ENCODE peak calls at places on chromosomes 4 and X, in eight cellular contexts. Q is bronchial epithelial cell, Y is mesothelial cell of epicardium, V is HFF-Myc, G is RWPE1, S is Peyer's patch, I is endothelial cell, A is glutamatergic neuron. T is an unnamed sample.
A peak's percentile ranks its signal among the peaks of the same experiment; 100 is the strongest.

GRCh38 chrX:39519213-39519544 is 578.6 kb downstream of the BCOR start:
- DNase-seq in Q (no peak), Y (no peak), V (no peak), G (no peak), S (no peak), I (no peak), A (no peak), T (no peak)

GRCh38 chr4:108651068-108651794 is 832 bp downstream of the OSTC start:
- DNase-seq in Q (peak; percentile 55), Y (no peak), V (no peak), G (peak; percentile 35), S (no peak), I (no peak), A (no peak), T (no peak)

GRCh38 chr4:108168672-108169562 is at the start of gene LEF1:
- DNase-seq in Q (no peak), Y (peak; percentile 71), V (no peak), G (no peak), S (peak; percentile 52), I (peak; percentile 57), A (peak; percentile 64), T (no peak)

GRCh38 chrX:136534131-136534530 is 2.1 kb downstream of the VGLL1 start:
- DNase-seq in Q (no peak), Y (no peak), V (no peak), G (no peak), S (no peak), I (no peak), A (no peak), T (no peak)

GRCh38 chrX:47483310-47484268 is 567 bp upstream of the ZNF41 start:
- DNase-seq in Q (no peak), Y (no peak), V (no peak), G (peak; percentile 18), S (peak; percentile 49), I (peak; percentile 12), A (peak; percentile 40), T (peak; percentile 11)

GRCh38 chr4:13527983-13528822 is 16.1 kb downstream of the NKX3-2 start:
- DNase-seq in Q (peak; percentile 55), Y (no peak), V (no peak), G (no peak), S (no peak), I (no peak), A (no peak), T (no peak)

GRCh38 chr4:155107059-155107458 is 101.4 kb upstream of the NPY2R start:
- DNase-seq in Q (no peak), Y (no peak), V (no peak), G (no peak), S (no peak), I (no peak), A (no peak), T (no peak)

GRCh38 chrX:130125090-130125489 is 14.8 kb upstream of the ELF4 start:
- DNase-seq in Q (peak; percentile 93), Y (no peak), V (no peak), G (peak; percentile 71), S (no peak), I (no peak), A (no peak), T (no peak)

GRCh38 chr4:139902328-139903217 is 237.0 kb downstream of the MGST2 start:
- DNase-seq in Q (peak; percentile 3), Y (no peak), V (no peak), G (no peak), S (no peak), I (no peak), A (no peak), T (no peak)

GRCh38 chrX:53716328-53717088 is 30.0 kb upstream of the HUWE1 start:
- DNase-seq in Q (peak; percentile 22), Y (no peak), V (peak; percentile 25), G (no peak), S (peak; percentile 70), I (no peak), A (no peak), T (peak; percentile 29)

GRCh38 chrX:22276781-22277180 is 4.1 kb downstream of the CBLL2 start:
- DNase-seq in Q (peak; percentile 22), Y (no peak), V (no peak), G (no peak), S (no peak), I (no peak), A (no peak), T (no peak)

GRCh38 chrX:124344246-124344645 is 2.1 kb upstream of the SH2D1A start:
- DNase-seq in Q (no peak), Y (no peak), V (no peak), G (no peak), S (no peak), I (no peak), A (no peak), T (no peak)

GRCh38 chrX:71846429-71846828 is 64.2 kb upstream of the NHSL2 start:
- DNase-seq in Q (peak; percentile 2), Y (no peak), V (no peak), G (no peak), S (no peak), I (no peak), A (no peak), T (no peak)
- TF ChIP-seq CTCF in Q (no peak), Y (no peak), V (no peak), G (no peak), S (no peak), I (no peak), A (no peak), T (no peak)

GRCh38 chr4:73434311-73434710 is 1.7 kb upstream of the AFP start:
- DNase-seq in Q (peak; percentile 48), Y (no peak), V (no peak), G (peak; percentile 20), S (no peak), I (no peak), A (no peak), T (no peak)
- TF ChIP-seq CTCF in Q (peak; percentile 44), Y (peak; percentile 66), V (peak; percentile 44), G (peak; percentile 41), S (peak; percentile 36), I (peak; percentile 87), A (peak; percentile 78), T (peak; percentile 19)

DNA sequence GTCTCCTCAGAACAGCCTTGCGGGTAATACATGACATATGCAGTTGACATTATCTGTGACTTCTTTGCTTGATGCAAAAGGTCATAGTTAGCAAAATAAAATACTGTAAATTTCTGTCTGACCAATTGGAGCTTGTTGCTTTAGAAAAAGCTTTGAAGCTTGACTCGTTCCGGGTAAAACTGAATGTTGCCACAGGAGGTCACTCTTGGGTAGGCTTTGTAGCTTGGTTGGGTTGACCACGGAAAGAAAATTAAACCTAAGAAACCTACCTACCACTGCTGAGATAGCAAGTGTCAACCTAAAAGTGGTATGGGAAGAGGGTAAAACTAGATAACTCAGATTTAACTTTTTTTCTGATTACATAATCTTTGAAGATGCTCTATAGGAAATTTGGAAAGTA is 23.2 kb downstream of the PRPS2 start:
- DNase-seq in Q (peak; percentile 46), Y (no peak), V (peak; percentile 14), G (peak; percentile 13), S (peak; percentile 63), I (peak; percentile 45), A (peak; percentile 43), T (peak; percentile 60)
- TF ChIP-seq CTCF in Q (peak; percentile 42), Y (peak; percentile 29), V (peak; percentile 26), G (peak; percentile 24), S (peak; percentile 52), I (peak; percentile 50), A (peak; percentile 22), T (peak; percentile 27)

DNA sequence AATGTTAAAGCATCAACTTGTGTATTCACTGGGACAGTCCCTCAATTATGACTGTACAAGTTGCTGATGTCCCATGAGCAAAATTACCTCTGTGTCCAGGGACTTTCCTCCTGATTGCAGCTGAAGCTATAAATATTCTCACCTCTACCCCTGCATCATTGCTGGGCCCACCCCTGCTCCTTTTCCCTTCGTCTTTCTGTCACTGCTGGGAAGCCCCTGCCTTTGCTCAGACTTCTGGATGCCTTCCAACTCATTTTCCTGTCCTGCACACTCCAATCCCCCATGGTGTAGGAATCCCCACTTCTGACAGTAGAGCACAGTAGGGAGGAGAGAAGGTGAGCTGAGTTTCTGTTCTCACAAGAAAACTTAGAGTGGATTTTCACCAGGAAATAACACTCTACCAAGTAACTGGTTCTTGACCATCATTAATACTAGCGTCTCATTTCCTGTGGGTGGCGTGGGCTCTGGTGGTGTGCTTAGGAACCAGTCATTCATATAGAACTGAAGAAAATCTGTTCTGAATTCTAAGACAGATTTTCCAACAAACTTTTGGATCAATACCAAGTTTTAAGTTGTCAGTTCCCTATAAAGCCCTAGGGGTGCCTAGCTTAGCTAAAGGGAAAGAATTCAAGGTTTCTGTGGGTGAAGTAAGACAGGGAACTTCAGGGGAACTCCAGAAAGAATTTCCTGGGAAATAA is 136.2 kb upstream of the MED14 start:
- DNase-seq in Q (peak; percentile 25), Y (no peak), V (no peak), G (no peak), S (no peak), I (no peak), A (no peak), T (no peak)
- TF ChIP-seq CTCF in Q (no peak), Y (no peak), V (no peak), G (no peak), S (no peak), I (no peak), A (no peak), T (no peak)

GRCh38 chrX:54920610-54921426 is at the start of gene TRO:
- DNase-seq in Q (no peak), Y (no peak), V (no peak), G (no peak), S (no peak), I (peak; percentile 33), A (peak; percentile 70), T (no peak)
- TF ChIP-seq CTCF in Q (no peak), Y (no peak), V (peak; percentile 12), G (no peak), S (no peak), I (peak; percentile 16), A (peak; percentile 32), T (no peak)

GRCh38 chr4:1569461-1570151 is 114.5 kb downstream of the FAM53A start:
- DNase-seq in Q (no peak), Y (no peak), V (no peak), G (no peak), S (no peak), I (no peak), A (peak; percentile 34), T (no peak)
- TF ChIP-seq CTCF in Q (no peak), Y (no peak), V (no peak), G (no peak), S (no peak), I (no peak), A (no peak), T (no peak)

GRCh38 chrX:25427873-25428555 is 412.2 kb upstream of the ARX start:
- DNase-seq in Q (no peak), Y (no peak), V (no peak), G (no peak), S (no peak), I (peak; percentile 27), A (peak; percentile 28), T (peak; percentile 6)
- TF ChIP-seq CTCF in Q (no peak), Y (peak; percentile 12), V (no peak), G (no peak), S (no peak), I (peak; percentile 38), A (peak; percentile 12), T (no peak)

GRCh38 chr4:106993846-106994245 is 42.3 kb downstream of the DKK2 start:
- DNase-seq in Q (no peak), Y (no peak), V (no peak), G (no peak), S (no peak), I (no peak), A (no peak), T (no peak)

DNA sequence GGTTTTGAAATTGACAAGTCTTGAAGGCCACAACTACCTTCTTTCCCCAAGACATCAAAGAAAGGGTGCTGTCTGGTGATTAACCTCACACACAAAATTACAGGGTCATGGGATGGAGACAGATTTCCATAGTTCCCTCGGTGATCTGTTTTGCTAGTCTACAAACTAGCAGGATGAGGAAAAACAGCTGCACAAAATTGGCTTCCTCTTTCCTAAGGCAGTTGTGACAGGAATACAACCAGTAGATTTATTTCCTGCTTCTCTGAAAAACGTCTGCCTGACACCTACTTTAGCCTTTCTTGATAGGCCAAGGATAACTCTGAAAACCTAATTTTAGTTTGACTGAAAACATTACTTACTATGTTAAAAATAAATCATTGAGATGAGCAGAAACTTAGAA is 39.6 kb downstream of the DKK2 start:
- DNase-seq in Q (no peak), Y (no peak), V (no peak), G (no peak), S (no peak), I (no peak), A (no peak), T (no peak)
- TF ChIP-seq CTCF in Q (no peak), Y (no peak), V (no peak), G (no peak), S (no peak), I (no peak), A (no peak), T (no peak)